ENCODE peak calls at places on chromosomes 1 and 21, in four cellular contexts. One of them, this sample, is unnamed.

GRCh38 chr1:200692321-200692720 is 22.6 kb upstream of the DDX59 start:
- DNase-seq in pancreas: no peak
- DNase-seq in psoas muscle: no peak
- DNase-seq in BE2C: no peak
- DNase-seq in this sample: no peak

GRCh38 chr1:202349263-202349928 is 897 bp downstream of the PPP1R12B start:
- DNase-seq in BE2C: no peak
- DNase-seq in pancreas: no peak
- DNase-seq in psoas muscle: no peak
- DNase-seq in this sample: no peak

GRCh38 chr1:156848461-156849150 is 10.3 kb downstream of the INSRR start:
- DNase-seq in pancreas: peak; percentile 69
- DNase-seq in BE2C: no peak
- DNase-seq in psoas muscle: no peak
- DNase-seq in this sample: peak; percentile 71

GRCh38 chr1:202005958-202006357 is 4.4 kb upstream of the ELF3 start:
- DNase-seq in pancreas: no peak
- DNase-seq in BE2C: no peak
- DNase-seq in psoas muscle: no peak
- DNase-seq in this sample: no peak

GRCh38 chr1:66316464-66317155 is 217.3 kb upstream of the SGIP1 start:
- DNase-seq in BE2C: no peak
- DNase-seq in pancreas: no peak
- DNase-seq in psoas muscle: no peak
- DNase-seq in this sample: no peak

GRCh38 chr1:69651656-69652055 is 83.9 kb downstream of the LRRC7 start:
- DNase-seq in psoas muscle: no peak
- DNase-seq in BE2C: no peak
- DNase-seq in pancreas: no peak
- DNase-seq in this sample: no peak

GRCh38 chr1:47175227-47175934 is 14.5 kb downstream of the PDZK1IP1 start:
- DNase-seq in pancreas: no peak
- DNase-seq in BE2C: peak; percentile 36
- DNase-seq in psoas muscle: no peak
- DNase-seq in this sample: no peak

GRCh38 chr1:243763806-243764205 is 86.2 kb downstream of the AKT3 start:
- DNase-seq in psoas muscle: no peak
- DNase-seq in pancreas: no peak
- DNase-seq in BE2C: no peak
- DNase-seq in this sample: no peak

GRCh38 chr1:59128239-59128736 is 168.6 kb upstream of the FGGY start:
- DNase-seq in pancreas: no peak
- DNase-seq in BE2C: no peak
- DNase-seq in psoas muscle: no peak
- DNase-seq in this sample: no peak

GRCh38 chr1:10338047-10338446 is 60.8 kb upstream of the PGD start:
- DNase-seq in BE2C: peak; percentile 52
- DNase-seq in psoas muscle: peak; percentile 27
- DNase-seq in pancreas: no peak
- DNase-seq in this sample: peak; percentile 30

GRCh38 chr1:248881261-248881660 is 22.4 kb upstream of the ZNF692 start:
- DNase-seq in BE2C: no peak
- DNase-seq in pancreas: no peak
- DNase-seq in psoas muscle: no peak
- DNase-seq in this sample: no peak

DNA sequence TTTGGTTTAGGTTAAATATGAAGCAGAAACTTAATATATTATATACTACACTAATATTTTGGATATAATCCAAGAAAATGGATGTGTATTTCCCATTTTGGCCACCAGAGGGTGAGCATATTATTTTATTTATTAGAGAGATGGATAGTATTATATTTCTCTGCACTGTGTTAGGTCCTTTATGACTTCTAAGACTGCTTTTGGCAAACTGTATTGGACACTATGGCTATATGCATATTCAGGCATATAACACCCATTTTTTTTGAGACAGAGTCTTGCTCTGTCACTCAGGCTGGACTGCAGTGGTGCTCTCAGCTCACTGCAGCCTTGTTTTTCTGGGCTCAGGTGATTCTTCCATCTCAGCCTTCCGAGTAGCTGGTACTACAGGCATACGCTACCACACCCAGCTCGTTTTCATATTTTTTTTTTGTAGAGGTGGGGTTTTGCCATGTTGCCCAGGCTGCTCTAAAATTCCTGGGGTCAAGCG is 17.8 kb upstream of the PGM1 start:
- DNase-seq in pancreas: no peak
- DNase-seq in BE2C: no peak
- DNase-seq in psoas muscle: no peak
- DNase-seq in this sample: no peak
- H3K4me1 ChIP-seq in pancreas: no peaks in the 10 kb centered on the region
- H3K4me1 ChIP-seq in BE2C: no peaks in the 10 kb centered on the region
- H3K4me1 ChIP-seq in psoas muscle: no peaks in the 10 kb centered on the region
- H3K4me1 ChIP-seq in this sample: no peaks in the 10 kb centered on the region

DNA sequence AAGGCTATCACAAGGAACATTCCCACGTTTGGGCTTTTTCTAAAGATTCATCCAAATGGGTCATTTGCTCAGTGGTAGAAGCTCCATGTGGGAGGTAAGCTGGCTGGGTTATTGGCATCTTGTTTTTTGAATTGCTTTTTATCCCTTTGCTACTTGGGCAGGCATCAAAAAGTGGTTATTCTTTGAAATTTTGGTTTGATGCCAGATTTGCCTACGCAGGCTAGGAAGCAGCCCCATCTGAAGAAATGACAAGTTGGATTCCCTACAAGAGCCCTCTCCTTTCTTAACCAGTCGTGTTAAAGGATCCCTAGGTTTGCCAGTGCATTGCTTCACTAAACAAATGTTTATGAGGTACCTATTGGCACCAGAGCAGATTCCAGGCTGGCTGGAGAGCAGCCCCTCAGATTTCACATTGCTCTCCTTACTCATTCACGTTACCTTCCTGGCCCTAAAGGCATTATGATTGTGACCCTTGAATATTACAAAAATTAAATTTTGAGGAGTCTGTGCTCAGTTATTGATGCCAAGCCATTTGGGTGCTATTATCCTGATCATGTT is 38.8 kb downstream of the ARID1A start:
- DNase-seq in pancreas: no peak
- DNase-seq in psoas muscle: no peak
- DNase-seq in BE2C: no peak
- DNase-seq in this sample: no peak
- H3K36me3 ChIP-seq in pancreas: no peaks in the 10 kb centered on the region
- H3K36me3 ChIP-seq in psoas muscle: peaks cover 10% of the 10 kb centered on the region
- H3K36me3 ChIP-seq in BE2C: peaks cover 61% of the 10 kb centered on the region
- H3K36me3 ChIP-seq in this sample: peaks cover 37% of the 10 kb centered on the region

DNA sequence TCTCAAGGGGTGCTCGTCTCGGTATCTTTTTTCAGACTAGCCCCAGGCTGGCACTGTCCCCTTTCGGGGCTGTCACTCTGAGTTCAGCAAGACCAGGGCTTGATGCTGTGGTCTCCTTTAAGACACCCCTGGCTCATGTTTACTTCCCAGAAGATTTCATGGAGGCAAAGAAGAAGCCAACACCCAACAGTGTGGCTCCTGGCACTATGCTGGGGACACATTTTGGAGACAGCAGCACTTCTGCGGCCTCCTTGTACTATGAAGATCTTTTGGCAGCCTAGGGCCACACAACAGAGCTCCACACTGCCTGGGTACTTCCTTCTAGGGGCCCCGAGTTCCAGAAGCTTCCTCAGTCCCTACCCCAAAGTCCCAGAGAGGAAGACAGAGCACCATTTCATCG is 24.6 kb downstream of the ECE1 start:
- DNase-seq in pancreas: peak; percentile 3
- DNase-seq in psoas muscle: no peak
- DNase-seq in BE2C: no peak
- DNase-seq in this sample: no peak
- H3K4me1 ChIP-seq in pancreas: peaks cover 51% of the 10 kb centered on the region
- H3K4me1 ChIP-seq in psoas muscle: peaks cover 18% of the 10 kb centered on the region
- H3K4me1 ChIP-seq in BE2C: peaks cover 10% of the 10 kb centered on the region
- H3K4me1 ChIP-seq in this sample: no peaks in the 10 kb centered on the region

GRCh38 chr21:29332461-29333354 is 34.0 kb downstream of the BACH1 start:
- DNase-seq in psoas muscle: no peak
- DNase-seq in pancreas: no peak
- DNase-seq in BE2C: no peak
- DNase-seq in this sample: no peak
- H3K36me3 ChIP-seq in psoas muscle: no peaks in the 10 kb centered on the region
- H3K36me3 ChIP-seq in pancreas: no peaks in the 10 kb centered on the region
- H3K36me3 ChIP-seq in BE2C: peaks cover 10% of the 10 kb centered on the region
- H3K36me3 ChIP-seq in this sample: peaks cover 11% of the 10 kb centered on the region

GRCh38 chr1:118984086-118984989 is 3.8 kb downstream of the TBX15 start:
- DNase-seq in psoas muscle: peak; percentile 58
- DNase-seq in pancreas: peak; percentile 47
- DNase-seq in BE2C: no peak
- DNase-seq in this sample: no peak
- H3K4me1 ChIP-seq in psoas muscle: peaks cover 27% of the 10 kb centered on the region
- H3K4me1 ChIP-seq in pancreas: no peaks in the 10 kb centered on the region
- H3K4me1 ChIP-seq in BE2C: no peaks in the 10 kb centered on the region
- H3K4me1 ChIP-seq in this sample: peaks cover 8% of the 10 kb centered on the region

GRCh38 chr1:43708006-43708412 is 673 bp downstream of the ST3GAL3 start:
- DNase-seq in BE2C: no peak
- DNase-seq in pancreas: no peak
- DNase-seq in psoas muscle: no peak
- DNase-seq in this sample: peak; percentile 13

GRCh38 chr1:43705982-43706597 is 1.2 kb upstream of the ST3GAL3 start:
- DNase-seq in BE2C: no peak
- DNase-seq in pancreas: no peak
- DNase-seq in psoas muscle: no peak
- DNase-seq in this sample: no peak

GRCh38 chr1:43705334-43705733 is 2.0 kb upstream of the ST3GAL3 start:
- DNase-seq in pancreas: no peak
- DNase-seq in BE2C: no peak
- DNase-seq in psoas muscle: no peak
- DNase-seq in this sample: no peak

GRCh38 chr1:43706598-43707190 is 642 bp upstream of the ST3GAL3 start:
- DNase-seq in psoas muscle: no peak
- DNase-seq in pancreas: no peak
- DNase-seq in BE2C: no peak
- DNase-seq in this sample: no peak

DNA sequence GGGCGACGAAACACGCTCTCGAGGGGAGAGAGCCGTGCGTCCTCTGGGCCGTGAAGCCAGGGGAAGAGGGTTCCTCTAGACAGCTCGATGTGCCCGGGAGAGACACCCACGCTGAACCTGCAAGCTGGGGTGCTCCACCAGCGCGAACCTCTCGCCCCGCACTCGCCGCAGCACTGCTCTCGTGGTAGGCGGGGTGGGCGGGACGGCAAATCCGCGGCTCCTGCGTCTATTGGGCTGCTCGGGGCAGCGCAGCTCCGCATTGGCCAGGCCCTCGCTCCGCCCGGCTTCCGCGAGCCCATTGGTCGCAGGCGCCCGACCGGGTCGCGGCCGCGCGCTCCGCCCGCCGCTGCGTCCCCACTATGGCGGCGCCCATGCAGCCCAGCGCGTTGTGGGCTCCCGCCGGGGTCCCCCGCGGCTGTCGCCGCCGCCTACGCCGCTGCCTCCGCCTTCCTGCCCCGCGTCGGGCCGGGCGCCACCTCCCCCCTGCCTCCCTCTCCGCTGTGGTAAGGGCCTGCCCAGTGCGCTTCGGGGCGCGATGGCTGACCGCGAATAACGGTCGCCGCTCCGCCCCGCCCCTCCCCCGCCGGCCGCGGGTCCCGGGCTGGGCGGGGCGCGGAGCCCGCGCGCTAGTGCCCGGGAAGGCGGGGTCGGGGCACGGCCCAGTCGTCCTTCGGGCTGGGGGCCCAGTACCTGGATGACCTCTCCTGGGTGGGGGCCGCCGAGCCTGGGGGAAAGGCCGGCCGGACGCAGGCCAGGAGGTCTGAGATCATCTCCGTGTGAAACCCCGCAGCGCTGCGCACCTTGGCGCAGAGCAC is at the start of gene ST3GAL3:
- DNase-seq in BE2C: peak; percentile 90
- DNase-seq in pancreas: peak; percentile 97
- DNase-seq in psoas muscle: peak; percentile 95
- DNase-seq in this sample: peak; percentile 92
- H3K36me3 ChIP-seq in BE2C: peaks cover 4% of the 10 kb centered on the region
- H3K36me3 ChIP-seq in pancreas: no peaks in the 10 kb centered on the region
- H3K36me3 ChIP-seq in psoas muscle: peaks cover 12% of the 10 kb centered on the region
- H3K36me3 ChIP-seq in this sample: peaks cover 8% of the 10 kb centered on the region

DNA sequence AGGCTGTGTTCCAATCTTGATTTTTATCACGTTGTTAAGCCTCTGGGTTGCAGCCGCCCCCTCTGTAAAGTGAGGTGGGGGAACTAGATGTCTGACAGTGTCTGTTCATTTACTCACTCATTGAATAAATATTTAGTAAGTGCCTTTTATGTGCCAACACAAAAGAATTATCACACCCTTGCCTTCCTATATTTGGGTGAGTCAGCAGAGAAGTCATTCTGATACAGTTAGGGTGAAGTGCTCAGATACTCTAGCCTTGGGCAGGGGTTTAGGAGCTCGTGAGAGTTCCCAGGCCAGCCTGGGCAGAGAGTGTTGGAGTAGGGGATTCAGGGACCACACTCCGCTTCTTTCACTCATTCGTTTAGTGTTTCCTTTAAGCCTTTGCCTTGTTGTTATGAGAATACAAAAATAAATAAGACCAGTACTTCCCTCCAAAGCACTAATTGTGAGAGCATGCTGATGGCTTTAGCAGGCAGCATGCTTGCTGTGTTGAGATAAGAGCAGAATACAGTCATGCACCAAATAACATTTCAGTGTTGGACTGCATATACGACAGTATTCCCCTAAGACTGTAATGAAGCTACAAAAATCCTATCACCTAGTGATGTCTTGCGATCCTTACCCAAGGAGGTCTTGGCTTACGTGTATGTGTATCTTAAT is 83.9 kb downstream of the DYRK1A start:
- DNase-seq in psoas muscle: no peak
- DNase-seq in pancreas: no peak
- DNase-seq in BE2C: no peak
- DNase-seq in this sample: no peak
- H3K4me1 ChIP-seq in psoas muscle: peaks cover 86% of the 10 kb centered on the region
- H3K4me1 ChIP-seq in pancreas: peaks cover 19% of the 10 kb centered on the region
- H3K4me1 ChIP-seq in BE2C: peaks cover 23% of the 10 kb centered on the region
- H3K4me1 ChIP-seq in this sample: peaks cover 47% of the 10 kb centered on the region